ENCODE peak calls at places on chromosomes 12 and 14, in eight cellular contexts. One of them, this sample, is unnamed.

GRCh38 chr12:100234591-100235304 is 32.1 kb downstream of the DEPDC4 start:
- DNase-seq in Right ventricle myocardium superior: no peak
- DNase-seq in fibroblast of the aortic adventitia: peak; percentile 83
- DNase-seq in fibroblast of mammary gland: peak; percentile 86
- DNase-seq in cardiac fibroblast: peak; percentile 76
- DNase-seq in GM23248: peak; percentile 76
- DNase-seq in aorta: no peak
- DNase-seq in foreskin keratinocyte: peak; percentile 24
- DNase-seq in this sample: peak; percentile 30

GRCh38 chr14:101593411-101594181 is 32.3 kb downstream of the DIO3 start:
- DNase-seq in aorta: no peak
- DNase-seq in foreskin keratinocyte: no peak
- DNase-seq in Right ventricle myocardium superior: no peak
- DNase-seq in cardiac fibroblast: no peak
- DNase-seq in GM23248: no peak
- DNase-seq in fibroblast of mammary gland: no peak
- DNase-seq in fibroblast of the aortic adventitia: no peak
- DNase-seq in this sample: no peak

GRCh38 chr12:52208424-52209165 is 16.8 kb upstream of the KRT80 start:
- DNase-seq in cardiac fibroblast: peak; percentile 31
- DNase-seq in fibroblast of mammary gland: peak; percentile 50
- DNase-seq in aorta: no peak
- DNase-seq in foreskin keratinocyte: peak; percentile 68
- DNase-seq in GM23248: peak; percentile 36
- DNase-seq in fibroblast of the aortic adventitia: no peak
- DNase-seq in Right ventricle myocardium superior: peak; percentile 22
- DNase-seq in this sample: no peak

GRCh38 chr14:25833341-25834121 is 764.3 kb downstream of the NOVA1 start:
- DNase-seq in cardiac fibroblast: peak; percentile 54
- DNase-seq in fibroblast of mammary gland: peak; percentile 65
- DNase-seq in foreskin keratinocyte: peak; percentile 37
- DNase-seq in Right ventricle myocardium superior: no peak
- DNase-seq in fibroblast of the aortic adventitia: peak; percentile 64
- DNase-seq in GM23248: peak; percentile 56
- DNase-seq in aorta: no peak
- DNase-seq in this sample: peak; percentile 4

GRCh38 chr14:98136420-98136819 is 1135.6 kb downstream of the BCL11B start:
- DNase-seq in aorta: no peak
- DNase-seq in fibroblast of the aortic adventitia: no peak
- DNase-seq in fibroblast of mammary gland: no peak
- DNase-seq in GM23248: no peak
- DNase-seq in Right ventricle myocardium superior: no peak
- DNase-seq in foreskin keratinocyte: no peak
- DNase-seq in cardiac fibroblast: no peak
- DNase-seq in this sample: no peak

GRCh38 chr14:82313889-82314288 is 780.2 kb upstream of the SEL1L start:
- DNase-seq in fibroblast of mammary gland: no peak
- DNase-seq in GM23248: no peak
- DNase-seq in aorta: no peak
- DNase-seq in fibroblast of the aortic adventitia: no peak
- DNase-seq in foreskin keratinocyte: no peak
- DNase-seq in Right ventricle myocardium superior: no peak
- DNase-seq in cardiac fibroblast: no peak
- DNase-seq in this sample: no peak

GRCh38 chr14:62118461-62118860 is 356.2 kb downstream of the SNAPC1 start:
- DNase-seq in fibroblast of mammary gland: no peak
- DNase-seq in fibroblast of the aortic adventitia: no peak
- DNase-seq in GM23248: no peak
- DNase-seq in foreskin keratinocyte: peak; percentile 35
- DNase-seq in Right ventricle myocardium superior: no peak
- DNase-seq in cardiac fibroblast: no peak
- DNase-seq in aorta: no peak
- DNase-seq in this sample: no peak

GRCh38 chr14:99043756-99044155 is 228.2 kb downstream of the BCL11B start:
- DNase-seq in aorta: no peak
- DNase-seq in Right ventricle myocardium superior: no peak
- DNase-seq in fibroblast of mammary gland: no peak
- DNase-seq in GM23248: no peak
- DNase-seq in foreskin keratinocyte: no peak
- DNase-seq in fibroblast of the aortic adventitia: no peak
- DNase-seq in cardiac fibroblast: no peak
- DNase-seq in this sample: no peak

GRCh38 chr14:31232081-31232480 is 24.5 kb upstream of the HECTD1 start:
- DNase-seq in aorta: no peak
- DNase-seq in fibroblast of mammary gland: no peak
- DNase-seq in Right ventricle myocardium superior: no peak
- DNase-seq in fibroblast of the aortic adventitia: no peak
- DNase-seq in cardiac fibroblast: no peak
- DNase-seq in foreskin keratinocyte: no peak
- DNase-seq in GM23248: no peak
- DNase-seq in this sample: no peak

GRCh38 chr12:59429766-59430165 is 166.1 kb upstream of the SLC16A7 start:
- DNase-seq in foreskin keratinocyte: no peak
- DNase-seq in GM23248: peak; percentile 45
- DNase-seq in fibroblast of the aortic adventitia: no peak
- DNase-seq in Right ventricle myocardium superior: no peak
- DNase-seq in cardiac fibroblast: peak; percentile 31
- DNase-seq in fibroblast of mammary gland: peak; percentile 29
- DNase-seq in aorta: no peak
- DNase-seq in this sample: no peak

GRCh38 chr12:38648813-38649212 is 256.6 kb downstream of the CPNE8 start:
- DNase-seq in foreskin keratinocyte: no peak
- DNase-seq in fibroblast of mammary gland: no peak
- DNase-seq in fibroblast of the aortic adventitia: no peak
- DNase-seq in Right ventricle myocardium superior: no peak
- DNase-seq in aorta: no peak
- DNase-seq in cardiac fibroblast: no peak
- DNase-seq in GM23248: no peak
- DNase-seq in this sample: no peak

GRCh38 chr14:103427485-103428443 is 42.5 kb downstream of the MARK3 start:
- DNase-seq in Right ventricle myocardium superior: no peak
- DNase-seq in fibroblast of the aortic adventitia: peak; percentile 77
- DNase-seq in foreskin keratinocyte: peak; percentile 47
- DNase-seq in GM23248: peak; percentile 64
- DNase-seq in aorta: no peak
- DNase-seq in cardiac fibroblast: peak; percentile 79
- DNase-seq in fibroblast of mammary gland: peak; percentile 92
- DNase-seq in this sample: no peak

GRCh38 chr12:67807808-67808207 is 159.3 kb downstream of the DYRK2 start:
- DNase-seq in foreskin keratinocyte: peak; percentile 32
- DNase-seq in fibroblast of mammary gland: peak; percentile 52
- DNase-seq in Right ventricle myocardium superior: no peak
- DNase-seq in cardiac fibroblast: peak; percentile 49
- DNase-seq in aorta: no peak
- DNase-seq in GM23248: peak; percentile 25
- DNase-seq in fibroblast of the aortic adventitia: peak; percentile 73
- DNase-seq in this sample: no peak

GRCh38 chr14:93951798-93952540 is 24.4 kb downstream of the ASB2 start:
- DNase-seq in fibroblast of the aortic adventitia: no peak
- DNase-seq in aorta: no peak
- DNase-seq in Right ventricle myocardium superior: no peak
- DNase-seq in GM23248: peak; percentile 8
- DNase-seq in foreskin keratinocyte: no peak
- DNase-seq in cardiac fibroblast: no peak
- DNase-seq in fibroblast of mammary gland: no peak
- DNase-seq in this sample: no peak

GRCh38 chr14:65936342-65936741 is 523.8 kb downstream of the FUT8 start:
- DNase-seq in fibroblast of mammary gland: no peak
- DNase-seq in aorta: no peak
- DNase-seq in foreskin keratinocyte: no peak
- DNase-seq in fibroblast of the aortic adventitia: no peak
- DNase-seq in cardiac fibroblast: no peak
- DNase-seq in Right ventricle myocardium superior: no peak
- DNase-seq in GM23248: no peak
- DNase-seq in this sample: no peak

GRCh38 chr14:101135796-101136742 is 232.5 kb upstream of the RTL1 start:
- DNase-seq in cardiac fibroblast: no peak
- DNase-seq in fibroblast of the aortic adventitia: no peak
- DNase-seq in GM23248: no peak
- DNase-seq in foreskin keratinocyte: no peak
- DNase-seq in fibroblast of mammary gland: no peak
- DNase-seq in aorta: no peak
- DNase-seq in Right ventricle myocardium superior: no peak
- DNase-seq in this sample: no peak

GRCh38 chr14:33689680-33690079 is 261.2 kb downstream of the EGLN3 start:
- DNase-seq in fibroblast of mammary gland: no peak
- DNase-seq in GM23248: no peak
- DNase-seq in cardiac fibroblast: no peak
- DNase-seq in Right ventricle myocardium superior: no peak
- DNase-seq in fibroblast of the aortic adventitia: no peak
- DNase-seq in aorta: no peak
- DNase-seq in foreskin keratinocyte: no peak
- DNase-seq in this sample: no peak

GRCh38 chr12:31020385-31021166 is 53.1 kb upstream of the DDX11 start:
- DNase-seq in fibroblast of mammary gland: no peak
- DNase-seq in foreskin keratinocyte: no peak
- DNase-seq in aorta: no peak
- DNase-seq in fibroblast of the aortic adventitia: no peak
- DNase-seq in GM23248: no peak
- DNase-seq in Right ventricle myocardium superior: no peak
- DNase-seq in cardiac fibroblast: no peak
- DNase-seq in this sample: no peak

GRCh38 chr12:2998789-2999264 is 39.6 kb downstream of the TEAD4 start:
- DNase-seq in foreskin keratinocyte: peak; percentile 11
- DNase-seq in GM23248: peak; percentile 96
- DNase-seq in aorta: peak; percentile 79
- DNase-seq in Right ventricle myocardium superior: peak; percentile 63
- DNase-seq in fibroblast of the aortic adventitia: peak; percentile 67
- DNase-seq in cardiac fibroblast: peak; percentile 84
- DNase-seq in fibroblast of mammary gland: peak; percentile 87
- DNase-seq in this sample: peak; percentile 12

GRCh38 chr14:81062816-81063215 is 107.4 kb downstream of the TSHR start:
- DNase-seq in aorta: no peak
- DNase-seq in fibroblast of the aortic adventitia: peak; percentile 1
- DNase-seq in Right ventricle myocardium superior: no peak
- DNase-seq in GM23248: peak; percentile 1
- DNase-seq in fibroblast of mammary gland: peak; percentile 2
- DNase-seq in foreskin keratinocyte: no peak
- DNase-seq in cardiac fibroblast: peak; percentile 2
- DNase-seq in this sample: no peak

GRCh38 chr14:54681819-54682261 is 114.9 kb downstream of the SAMD4A start:
- DNase-seq in fibroblast of the aortic adventitia: peak; percentile 12
- DNase-seq in GM23248: no peak
- DNase-seq in cardiac fibroblast: no peak
- DNase-seq in fibroblast of mammary gland: peak; percentile 51
- DNase-seq in Right ventricle myocardium superior: no peak
- DNase-seq in aorta: no peak
- DNase-seq in foreskin keratinocyte: peak; percentile 89
- DNase-seq in this sample: peak; percentile 45

GRCh38 chr12:86230516-86231146 is 25.6 kb downstream of the MGAT4C start:
- DNase-seq in foreskin keratinocyte: peak; percentile 13
- DNase-seq in aorta: no peak
- DNase-seq in Right ventricle myocardium superior: no peak
- DNase-seq in fibroblast of the aortic adventitia: peak; percentile 48
- DNase-seq in GM23248: no peak
- DNase-seq in fibroblast of mammary gland: peak; percentile 50
- DNase-seq in cardiac fibroblast: peak; percentile 7
- DNase-seq in this sample: peak; percentile 4

GRCh38 chr12:58504539-58504938 is 415.8 kb downstream of the LRIG3 start:
- DNase-seq in fibroblast of the aortic adventitia: no peak
- DNase-seq in Right ventricle myocardium superior: no peak
- DNase-seq in aorta: no peak
- DNase-seq in foreskin keratinocyte: peak; percentile 69
- DNase-seq in GM23248: peak; percentile 66
- DNase-seq in fibroblast of mammary gland: peak; percentile 93
- DNase-seq in cardiac fibroblast: peak; percentile 46
- DNase-seq in this sample: peak; percentile 53

GRCh38 chr14:75660630-75661498 is at the start of the genes ERG28 and TTLL5:
- DNase-seq in GM23248: peak; percentile 99
- DNase-seq in Right ventricle myocardium superior: peak; percentile 98
- DNase-seq in cardiac fibroblast: peak; percentile 99
- DNase-seq in foreskin keratinocyte: peak; percentile 99
- DNase-seq in fibroblast of the aortic adventitia: peak; percentile 99
- DNase-seq in aorta: peak; percentile 98
- DNase-seq in fibroblast of mammary gland: peak; percentile 99
- DNase-seq in this sample: peak; percentile 100

GRCh38 chr14:94562941-94563883 is 2.0 kb downstream of the SERPINA4 start:
- DNase-seq in GM23248: no peak
- DNase-seq in foreskin keratinocyte: no peak
- DNase-seq in cardiac fibroblast: no peak
- DNase-seq in Right ventricle myocardium superior: no peak
- DNase-seq in fibroblast of mammary gland: no peak
- DNase-seq in aorta: no peak
- DNase-seq in fibroblast of the aortic adventitia: no peak
- DNase-seq in this sample: no peak

GRCh38 chr14:29749327-29749726 is 178.3 kb downstream of the PRKD1 start:
- DNase-seq in fibroblast of the aortic adventitia: peak; percentile 42
- DNase-seq in Right ventricle myocardium superior: no peak
- DNase-seq in GM23248: peak; percentile 73
- DNase-seq in foreskin keratinocyte: no peak
- DNase-seq in fibroblast of mammary gland: peak; percentile 87
- DNase-seq in aorta: no peak
- DNase-seq in cardiac fibroblast: peak; percentile 81
- DNase-seq in this sample: no peak

GRCh38 chr12:82803201-82803600 is 116.5 kb downstream of the TMTC2 start:
- DNase-seq in Right ventricle myocardium superior: no peak
- DNase-seq in GM23248: no peak
- DNase-seq in fibroblast of mammary gland: no peak
- DNase-seq in fibroblast of the aortic adventitia: no peak
- DNase-seq in cardiac fibroblast: no peak
- DNase-seq in foreskin keratinocyte: no peak
- DNase-seq in aorta: no peak
- DNase-seq in this sample: no peak

GRCh38 chr12:120836119-120836684 is 68.0 kb downstream of the SPPL3 start:
- DNase-seq in fibroblast of the aortic adventitia: no peak
- DNase-seq in Right ventricle myocardium superior: no peak
- DNase-seq in fibroblast of mammary gland: no peak
- DNase-seq in foreskin keratinocyte: no peak
- DNase-seq in aorta: no peak
- DNase-seq in cardiac fibroblast: no peak
- DNase-seq in GM23248: no peak
- DNase-seq in this sample: no peak

GRCh38 chr14:55099741-55100140 is 29.3 kb upstream of the LGALS3 start:
- DNase-seq in GM23248: peak; percentile 43
- DNase-seq in foreskin keratinocyte: peak; percentile 24
- DNase-seq in Right ventricle myocardium superior: no peak
- DNase-seq in aorta: no peak
- DNase-seq in cardiac fibroblast: peak; percentile 34
- DNase-seq in fibroblast of mammary gland: peak; percentile 80
- DNase-seq in fibroblast of the aortic adventitia: peak; percentile 95
- DNase-seq in this sample: no peak

GRCh38 chr12:106342397-106343212 is 14.9 kb upstream of the POLR3B start:
- DNase-seq in fibroblast of mammary gland: peak; percentile 89
- DNase-seq in foreskin keratinocyte: peak; percentile 66
- DNase-seq in aorta: peak; percentile 88
- DNase-seq in GM23248: peak; percentile 96
- DNase-seq in fibroblast of the aortic adventitia: peak; percentile 92
- DNase-seq in Right ventricle myocardium superior: peak; percentile 91
- DNase-seq in cardiac fibroblast: peak; percentile 81
- DNase-seq in this sample: peak; percentile 51

GRCh38 chr14:31172084-31172483 is 35.5 kb downstream of the HECTD1 start:
- DNase-seq in GM23248: peak; percentile 29
- DNase-seq in Right ventricle myocardium superior: no peak
- DNase-seq in fibroblast of mammary gland: peak; percentile 20
- DNase-seq in aorta: no peak
- DNase-seq in cardiac fibroblast: peak; percentile 27
- DNase-seq in fibroblast of the aortic adventitia: peak; percentile 33
- DNase-seq in foreskin keratinocyte: no peak
- DNase-seq in this sample: no peak

GRCh38 chr12:88628856-88629509 is 48.7 kb upstream of the KITLG start:
- DNase-seq in foreskin keratinocyte: no peak
- DNase-seq in fibroblast of mammary gland: peak; percentile 44
- DNase-seq in GM23248: no peak
- DNase-seq in fibroblast of the aortic adventitia: peak; percentile 58
- DNase-seq in aorta: no peak
- DNase-seq in cardiac fibroblast: no peak
- DNase-seq in Right ventricle myocardium superior: no peak
- DNase-seq in this sample: no peak

GRCh38 chr12:1918081-1918874 is at the start of gene CACNA2D4:
- DNase-seq in cardiac fibroblast: no peak
- DNase-seq in foreskin keratinocyte: no peak
- DNase-seq in Right ventricle myocardium superior: no peak
- DNase-seq in GM23248: no peak
- DNase-seq in fibroblast of the aortic adventitia: no peak
- DNase-seq in fibroblast of mammary gland: no peak
- DNase-seq in aorta: peak; percentile 53
- DNase-seq in this sample: no peak

GRCh38 chr12:52010152-52010622 is 3.4 kb downstream of the TAMALIN start:
- DNase-seq in fibroblast of mammary gland: peak; percentile 72
- DNase-seq in GM23248: peak; percentile 72
- DNase-seq in foreskin keratinocyte: no peak
- DNase-seq in fibroblast of the aortic adventitia: peak; percentile 90
- DNase-seq in Right ventricle myocardium superior: peak; percentile 90
- DNase-seq in aorta: peak; percentile 88
- DNase-seq in cardiac fibroblast: peak; percentile 81
- DNase-seq in this sample: no peak